ENCODE peak calls at places on chromosomes 6 and 20, in four cellular contexts. One of them, this sample, is unnamed.

GRCh38 chr6:110560239-110561015 is 84.0 kb upstream of the SLC22A16 start:
- DNase-seq in OCI-LY7: peak
- DNase-seq in amygdala: no peak
- DNase-seq in skeletal muscle cell: no peak
- DNase-seq in this sample: no peak

GRCh38 chr20:8094845-8095244 is 37.2 kb upstream of the PLCB1 start:
- DNase-seq in OCI-LY7: no peak
- DNase-seq in amygdala: no peak
- DNase-seq in skeletal muscle cell: peak
- DNase-seq in this sample: no peak

GRCh38 chr20:6122111-6122872 is 538 bp downstream of the FERMT1 start:
- DNase-seq in OCI-LY7: no peak
- DNase-seq in amygdala: no peak
- DNase-seq in skeletal muscle cell: no peak
- DNase-seq in this sample: no peak

GRCh38 chr6:98833101-98834059 is 994 bp upstream of the POU3F2 start:
- DNase-seq in OCI-LY7: no peak
- DNase-seq in amygdala: peak
- DNase-seq in skeletal muscle cell: no peak
- DNase-seq in this sample: no peak

GRCh38 chr20:44217342-44218092 is 6.9 kb upstream of the OSER1 start:
- DNase-seq in OCI-LY7: peak
- DNase-seq in amygdala: peak
- DNase-seq in skeletal muscle cell: no peak
- DNase-seq in this sample: no peak

GRCh38 chr20:58930496-58930895 is 50.6 kb upstream of the NELFCD start:
- DNase-seq in OCI-LY7: no peak
- DNase-seq in amygdala: no peak
- DNase-seq in skeletal muscle cell: no peak
- DNase-seq in this sample: no peak

GRCh38 chr6:2999005-2999620 is 581 bp upstream of the NQO2 start:
- DNase-seq in OCI-LY7: peak
- DNase-seq in amygdala: no peak
- DNase-seq in skeletal muscle cell: peak
- DNase-seq in this sample: no peak

GRCh38 chr20:49668181-49668877 is 45.3 kb downstream of the B4GALT5 start:
- DNase-seq in OCI-LY7: peak
- DNase-seq in amygdala: no peak
- DNase-seq in skeletal muscle cell: no peak
- DNase-seq in this sample: peak

GRCh38 chr6:100228437-100229424 is 234.7 kb upstream of the MCHR2 start:
- DNase-seq in OCI-LY7: peak
- DNase-seq in amygdala: peak
- DNase-seq in skeletal muscle cell: peak
- DNase-seq in this sample: peak

GRCh38 chr20:51749674-51750036 is 18.5 kb downstream of the ATP9A start:
- DNase-seq in OCI-LY7: no peak
- DNase-seq in amygdala: no peak
- DNase-seq in skeletal muscle cell: no peak
- DNase-seq in this sample: no peak

GRCh38 chr20:51678041-51678697 is 90.0 kb downstream of the ATP9A start:
- DNase-seq in OCI-LY7: no peak
- DNase-seq in amygdala: peak
- DNase-seq in skeletal muscle cell: no peak
- DNase-seq in this sample: peak

GRCh38 chr6:146028250-146028789 is 542 bp upstream of the GRM1 start:
- DNase-seq in OCI-LY7: no peak
- DNase-seq in amygdala: no peak
- DNase-seq in skeletal muscle cell: peak
- DNase-seq in this sample: no peak

GRCh38 chr6:158543606-158544185 is 16.2 kb upstream of the TMEM181 start:
- DNase-seq in OCI-LY7: no peak
- DNase-seq in amygdala: no peak
- DNase-seq in skeletal muscle cell: no peak
- DNase-seq in this sample: no peak

GRCh38 chr6:5497896-5498578 is 236.7 kb downstream of the FARS2 start:
- DNase-seq in OCI-LY7: no peak
- DNase-seq in amygdala: no peak
- DNase-seq in skeletal muscle cell: peak
- DNase-seq in this sample: no peak

GRCh38 chr6:113971786-113972185 is 838 bp upstream of the HDAC2 start:
- DNase-seq in OCI-LY7: peak
- DNase-seq in amygdala: no peak
- DNase-seq in skeletal muscle cell: no peak
- DNase-seq in this sample: no peak

GRCh38 chr6:98648211-98648914 is 186.0 kb upstream of the POU3F2 start:
- DNase-seq in OCI-LY7: no peak
- DNase-seq in amygdala: no peak
- DNase-seq in skeletal muscle cell: no peak
- DNase-seq in this sample: no peak

GRCh38 chr20:45943613-45944012 is 9.1 kb downstream of the PCIF1 start:
- DNase-seq in OCI-LY7: no peak
- DNase-seq in amygdala: no peak
- DNase-seq in skeletal muscle cell: no peak
- DNase-seq in this sample: no peak

GRCh38 chr20:63090052-63090451 is 83.3 kb upstream of the BHLHE23 start:
- DNase-seq in OCI-LY7: no peak
- DNase-seq in amygdala: no peak
- DNase-seq in skeletal muscle cell: no peak
- DNase-seq in this sample: no peak

This sample was measured in C1 segment of cervical spinal cord.